ENCODE peak calls at places on chromosome 5, in five cellular contexts. S is skeletal muscle cell; E is stimulated activated CD4-positive, alpha-beta T cell treated with anti-CD3 and anti-CD28 coated beads, Interleukin-4, amount 100 ng/mL, for 48 hours; O is mucosa of gallbladder; H is Right ventricle myocardium inferior. L is an unnamed sample.

GRCh38 chr5:95907740-95908706 is 53.6 kb downstream of the ELL2 start:
- DNase-seq in S (no peak), E (no peak), O (no peak), H (no peak), L (no peak)

GRCh38 chr5:52015760-52016159 is 632.5 kb downstream of the ISL1 start:
- DNase-seq in S (no peak), E (no peak), O (no peak), H (no peak), L (no peak)

GRCh38 chr5:16135506-16135905 is 44.1 kb downstream of the MARCHF11 start:
- DNase-seq in S (no peak), E (no peak), O (no peak), H (no peak), L (no peak)

GRCh38 chr5:172172912-172173591 is 15.0 kb downstream of the STK10 start:
- DNase-seq in S (no peak), E (no peak), O (no peak), H (peak), L (no peak)

GRCh38 chr5:107378218-107378899 is 292.4 kb downstream of the EFNA5 start:
- DNase-seq in S (no peak), E (no peak), O (no peak), H (no peak), L (no peak)

GRCh38 chr5:9125852-9126251 is 420.0 kb downstream of the SEMA5A start:
- DNase-seq in S (no peak), E (no peak), O (no peak), H (no peak), L (peak)

GRCh38 chr5:435156-435790 is 7.7 kb upstream of the EXOC3 start:
- DNase-seq in S (no peak), E (no peak), O (no peak), H (no peak), L (no peak)

GRCh38 chr5:151925396-151925750 is 722 bp upstream of the GLRA1 start:
- DNase-seq in S (no peak), E (no peak), O (no peak), H (no peak), L (no peak)

GRCh38 chr5:1112596-1113331 is 901 bp upstream of the SLC12A7 start:
- DNase-seq in S (peak), E (no peak), O (no peak), H (no peak), L (no peak)

GRCh38 chr5:69491027-69491426 is 1.6 kb upstream of the OCLN start:
- DNase-seq in S (no peak), E (no peak), O (no peak), H (no peak), L (no peak)

GRCh38 chr5:161847896-161848510 is at the start of gene GABRA1:
- DNase-seq in S (no peak), E (no peak), O (no peak), H (no peak), L (no peak)

GRCh38 chr5:7190727-7191126 is 205.2 kb upstream of the ADCY2 start:
- DNase-seq in S (no peak), E (no peak), O (no peak), H (no peak), L (no peak)

GRCh38 chr5:154868702-154869101 is 10.3 kb downstream of the CNOT8 start:
- DNase-seq in S (no peak), E (no peak), O (no peak), H (no peak), L (no peak)

GRCh38 chr5:51013036-51013435 is 346.6 kb downstream of the PARP8 start:
- DNase-seq in S (no peak), E (no peak), O (no peak), H (no peak), L (no peak)

GRCh38 chr5:176827736-176828415 is 17.5 kb downstream of the UNC5A start:
- DNase-seq in S (no peak), E (no peak), O (no peak), H (no peak), L (no peak)

GRCh38 chr5:14739538-14739937 is 75.0 kb downstream of the OTULIN start:
- DNase-seq in S (no peak), E (no peak), O (no peak), H (no peak), L (no peak)

GRCh38 chr5:38228914-38229313 is 29.4 kb upstream of the EGFLAM start:
- DNase-seq in S (no peak), E (no peak), O (no peak), H (no peak), L (no peak)

GRCh38 chr5:38789134-38789533 is 56.7 kb upstream of the OSMR start:
- DNase-seq in S (no peak), E (no peak), O (no peak), H (no peak), L (no peak)

GRCh38 chr5:93599427-93600146 is 16.6 kb downstream of the NR2F1 start:
- DNase-seq in S (no peak), E (no peak), O (no peak), H (peak), L (no peak)

GRCh38 chr5:137075163-137075970 is 423.8 kb downstream of the SPOCK1 start:
- DNase-seq in S (no peak), E (peak), O (peak), H (no peak), L (peak)

GRCh38 chr5:30040483-30041116 is 1152.9 kb upstream of the CDH6 start:
- DNase-seq in S (peak), E (no peak), O (no peak), H (no peak), L (peak)

GRCh38 chr5:776862-777711 is 7.4 kb downstream of the ZDHHC11B start:
- DNase-seq in S (no peak), E (no peak), O (no peak), H (peak), L (no peak)

GRCh38 chr5:5316333-5316732 is 106.1 kb upstream of the ICE1 start:
- DNase-seq in S (no peak), E (no peak), O (no peak), H (no peak), L (no peak)

GRCh38 chr5:173602423-173602822 is 14.0 kb downstream of the BOD1 start:
- DNase-seq in S (no peak), E (no peak), O (peak), H (no peak), L (no peak)

GRCh38 chr5:9766581-9766980 is 136.4 kb upstream of the TAS2R1 start:
- DNase-seq in S (no peak), E (no peak), O (no peak), H (no peak), L (no peak)

GRCh38 chr5:100668511-100668910 is 133.3 kb downstream of the FAM174A start:
- DNase-seq in S (no peak), E (no peak), O (no peak), H (no peak), L (no peak)

GRCh38 chr5:149962040-149962439 is 1.5 kb downstream of the SLC26A2 start:
- DNase-seq in S (no peak), E (no peak), O (no peak), H (no peak), L (no peak)

GRCh38 chr5:157447246-157447645 is 12.8 kb upstream of the NIPAL4 start:
- DNase-seq in S (no peak), E (no peak), O (peak), H (no peak), L (no peak)

GRCh38 chr5:122078116-122078865 is at the start of gene LOX:
- DNase-seq in S (peak), E (no peak), O (peak), H (peak), L (no peak)